ENCODE peak calls at places on chromosomes 4 and X, in nine cellular contexts. Z, M, D, S, N, I, A, B and U are unnamed samples.

GRCh38 chrX:68045008-68045577 is 388.2 kb downstream of the OPHN1 start:
- DNase-seq in Z (no peak), M (no peak), D (peak), S (no peak), N (no peak), I (no peak), A (no peak), B (no peak), U (no peak)

GRCh38 chr4:106201373-106201772 is 114.6 kb downstream of the TBCK start:
- DNase-seq in Z (peak), M (no peak), D (peak), S (no peak), N (no peak), I (no peak), A (peak), B (no peak), U (no peak)

GRCh38 chrX:120311632-120312000 is 355 bp upstream of the TMEM255A start:
- DNase-seq in Z (no peak), M (no peak), D (peak), S (no peak), N (no peak), I (no peak), A (no peak), B (no peak), U (no peak)

GRCh38 chr4:70992354-70992753 is 1.1 kb upstream of the DCK start:
- DNase-seq in Z (peak), M (no peak), D (no peak), S (no peak), N (no peak), I (no peak), A (no peak), B (no peak), U (no peak)

GRCh38 chr4:13700196-13701140 is 72.9 kb upstream of the BOD1L1 start:
- DNase-seq in Z (peak), M (peak), D (peak), S (no peak), N (no peak), I (no peak), A (peak), B (no peak), U (no peak)

GRCh38 chrX:41695464-41695863 is 6.7 kb downstream of the GPR34 start:
- DNase-seq in Z (no peak), M (no peak), D (peak), S (no peak), N (no peak), I (no peak), A (peak), B (no peak), U (no peak)

GRCh38 chrX:153662266-153662665 is 11.3 kb downstream of the PNCK start:
- DNase-seq in Z (no peak), M (peak), D (no peak), S (no peak), N (no peak), I (peak), A (peak), B (peak), U (peak)

GRCh38 chr4:112036881-112037280 is 108.4 kb upstream of the FAM241A start:
- DNase-seq in Z (no peak), M (no peak), D (no peak), S (no peak), N (no peak), I (no peak), A (no peak), B (no peak), U (no peak)

GRCh38 chr4:123785515-123785914 is 388.9 kb downstream of the SPRY1 start:
- DNase-seq in Z (peak), M (peak), D (peak), S (no peak), N (peak), I (no peak), A (peak), B (peak), U (no peak)

GRCh38 chr4:150310159-150310895 is 232.1 kb downstream of the DCLK2 start:
- DNase-seq in Z (peak), M (peak), D (peak), S (no peak), N (no peak), I (no peak), A (peak), B (no peak), U (no peak)

GRCh38 chr4:41883988-41884737 is 51.1 kb upstream of the TMEM33 start:
- DNase-seq in Z (no peak), M (no peak), D (no peak), S (no peak), N (no peak), I (no peak), A (no peak), B (no peak), U (no peak)

GRCh38 chrX:149512225-149512885 is 7.2 kb upstream of the IDS start:
- DNase-seq in Z (peak), M (peak), D (peak), S (peak), N (no peak), I (peak), A (peak), B (no peak), U (peak)

GRCh38 chr4:123346944-123347343 is 49.7 kb upstream of the SPRY1 start:
- DNase-seq in Z (no peak), M (no peak), D (no peak), S (no peak), N (no peak), I (no peak), A (no peak), B (no peak), U (no peak)

GRCh38 chr4:3867403-3868100 is 101.4 kb downstream of the ADRA2C start:
- DNase-seq in Z (no peak), M (no peak), D (no peak), S (no peak), N (no peak), I (no peak), A (no peak), B (peak), U (no peak)

GRCh38 chrX:123740006-123740405 is 7.2 kb upstream of the THOC2 start:
- DNase-seq in Z (no peak), M (no peak), D (no peak), S (peak), N (no peak), I (no peak), A (no peak), B (no peak), U (no peak)

GRCh38 chr4:41178372-41179085 is 35.8 kb downstream of the APBB2 start:
- DNase-seq in Z (peak), M (peak), D (peak), S (no peak), N (no peak), I (no peak), A (peak), B (no peak), U (no peak)

GRCh38 chr4:129429566-129430339 is 333.8 kb downstream of the C4orf33 start:
- DNase-seq in Z (peak), M (no peak), D (peak), S (no peak), N (no peak), I (no peak), A (no peak), B (no peak), U (no peak)

GRCh38 chrX:10769696-10770619 is 149.6 kb upstream of the MID1 start:
- DNase-seq in Z (no peak), M (peak), D (peak), S (no peak), N (no peak), I (no peak), A (peak), B (no peak), U (no peak)

GRCh38 chr4:124431663-124432192 is 280.8 kb downstream of the ANKRD50 start:
- DNase-seq in Z (no peak), M (no peak), D (peak), S (no peak), N (no peak), I (no peak), A (peak), B (no peak), U (no peak)

GRCh38 chrX:47101206-47101605 is 23.0 kb downstream of the RGN start:
- DNase-seq in Z (no peak), M (no peak), D (no peak), S (no peak), N (no peak), I (no peak), A (no peak), B (no peak), U (no peak)

GRCh38 chr4:20395160-20395773 is 143.6 kb downstream of the SLIT2 start:
- DNase-seq in Z (peak), M (no peak), D (peak), S (peak), N (peak), I (no peak), A (peak), B (no peak), U (no peak)

GRCh38 chrX:132488819-132489255 is at the start of gene MBNL3:
- DNase-seq in Z (peak), M (no peak), D (peak), S (no peak), N (no peak), I (peak), A (peak), B (no peak), U (peak)

GRCh38 chr4:16897991-16898827 is at the start of gene LDB2:
- DNase-seq in Z (no peak), M (peak), D (peak), S (no peak), N (peak), I (peak), A (peak), B (peak), U (peak)

GRCh38 chr4:163251204-163251603 is 81.2 kb downstream of the NPY1R start:
- DNase-seq in Z (no peak), M (no peak), D (no peak), S (no peak), N (no peak), I (no peak), A (no peak), B (no peak), U (no peak)

GRCh38 chr4:57093816-57094481 is 16.2 kb downstream of the IGFBP7 start:
- DNase-seq in Z (no peak), M (no peak), D (no peak), S (no peak), N (no peak), I (no peak), A (no peak), B (no peak), U (no peak)

GRCh38 chr4:7394681-7395451 is 39.9 kb downstream of the PSAPL1 start:
- DNase-seq in Z (no peak), M (no peak), D (no peak), S (peak), N (no peak), I (peak), A (no peak), B (no peak), U (peak)

GRCh38 chrX:38326086-38326485 is 1.2 kb downstream of the RPGR start:
- DNase-seq in Z (no peak), M (no peak), D (no peak), S (no peak), N (no peak), I (no peak), A (no peak), B (no peak), U (no peak)
- H3K4me3 ChIP-seq in Z (no peak), M (peak), D (peak), S (peak), N (peak), I (peak), A (peak), B (peak), U (peak)

GRCh38 chr4:98601719-98602118 is 56.7 kb downstream of the TSPAN5 start:
- DNase-seq in Z (peak), M (peak), D (no peak), S (no peak), N (no peak), I (no peak), A (peak), B (no peak), U (no peak)
- TF ChIP-seq CTCF in Z (peak), M (peak), D (no peak), S (no peak), N (no peak), I (no peak), A (peak), B (no peak), U (no peak)

GRCh38 chr4:186676531-186677158 is 47.0 kb downstream of the FAT1 start:
- DNase-seq in Z (peak), M (peak), D (peak), S (peak), N (no peak), I (no peak), A (peak), B (no peak), U (no peak)
- H3K4me3 ChIP-seq in Z (no peak), M (no peak), D (no peak), S (no peak), N (no peak), I (no peak), A (no peak), B (no peak), U (no peak)

GRCh38 chr4:181643466-181643865 is 599.7 kb upstream of the TENM3 start:
- DNase-seq in Z (no peak), M (no peak), D (no peak), S (no peak), N (no peak), I (no peak), A (no peak), B (no peak), U (no peak)

GRCh38 chr4:181647396-181648107 is 595.6 kb upstream of the TENM3 start:
- DNase-seq in Z (peak), M (peak), D (no peak), S (no peak), N (no peak), I (no peak), A (peak), B (no peak), U (no peak)

GRCh38 chr4:181650033-181650825 is 593.0 kb upstream of the TENM3 start:
- DNase-seq in Z (no peak), M (no peak), D (peak), S (no peak), N (no peak), I (no peak), A (peak), B (no peak), U (no peak)

GRCh38 chr4:181645489-181645888 is 597.7 kb upstream of the TENM3 start:
- DNase-seq in Z (no peak), M (no peak), D (peak), S (no peak), N (no peak), I (no peak), A (no peak), B (no peak), U (no peak)

DNA sequence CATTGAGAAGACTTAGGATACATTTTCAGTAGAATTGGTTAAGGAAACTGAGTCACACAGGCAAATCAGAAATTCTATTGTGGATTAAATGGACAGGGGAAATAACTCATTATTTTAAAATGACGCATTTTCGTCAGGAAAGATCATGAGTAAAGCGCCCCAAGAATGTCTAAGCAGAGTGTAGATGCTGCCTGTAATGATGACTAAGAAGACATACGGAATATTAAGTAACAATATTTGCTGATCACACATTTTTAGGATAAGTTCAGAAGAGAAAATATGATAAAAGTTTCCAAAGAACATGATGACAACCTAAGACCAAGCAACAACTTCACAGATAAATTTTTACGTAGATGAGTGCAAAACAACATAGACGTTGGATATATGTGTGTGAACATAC is 596.3 kb upstream of the TENM3 start:
- DNase-seq in Z (peak), M (peak), D (peak), S (no peak), N (no peak), I (no peak), A (peak), B (no peak), U (no peak)
- TF ChIP-seq CTCF in Z (no peak), M (no peak), D (no peak), S (no peak), N (no peak), I (no peak), A (no peak), B (no peak), U (no peak)

GRCh38 chrX:76428243-76429130 is 977 bp downstream of the MAGEE1 start:
- DNase-seq in Z (peak), M (no peak), D (no peak), S (no peak), N (no peak), I (peak), A (no peak), B (no peak), U (no peak)
- H3K4me3 ChIP-seq in Z (peak), M (peak), D (peak), S (peak), N (peak), I (peak), A (peak), B (peak), U (peak)

DNA sequence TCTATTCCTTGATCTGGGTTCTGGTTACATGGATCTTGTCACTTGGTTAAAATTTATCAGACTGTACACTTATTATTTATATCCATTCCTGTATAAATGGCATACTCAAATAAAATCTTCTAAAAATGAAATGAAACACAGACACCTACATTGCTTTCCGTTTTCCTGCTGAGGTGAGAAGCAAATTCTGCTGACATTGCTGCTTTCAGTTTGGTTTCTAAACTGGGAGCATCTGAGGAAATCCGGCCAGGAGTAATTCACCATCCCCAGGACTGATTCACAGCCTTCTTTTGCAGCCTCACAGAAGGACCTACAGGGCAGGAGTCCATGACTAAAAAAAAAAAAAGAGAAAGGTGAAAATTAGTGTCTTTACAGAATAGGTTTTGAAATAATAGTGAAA is 93.6 kb downstream of the CORIN start:
- DNase-seq in Z (peak), M (no peak), D (no peak), S (no peak), N (no peak), I (no peak), A (peak), B (no peak), U (no peak)
- TF ChIP-seq CTCF in Z (no peak), M (no peak), D (no peak), S (no peak), N (no peak), I (no peak), A (no peak), B (no peak), U (no peak)

GRCh38 chr4:26204249-26204825 is 116.5 kb upstream of the RBPJ start:
- DNase-seq in Z (no peak), M (no peak), D (no peak), S (no peak), N (no peak), I (no peak), A (no peak), B (no peak), U (no peak)
- H3K4me3 ChIP-seq in Z (no peak), M (no peak), D (no peak), S (no peak), N (no peak), I (no peak), A (no peak), B (no peak), U (no peak)

DNA sequence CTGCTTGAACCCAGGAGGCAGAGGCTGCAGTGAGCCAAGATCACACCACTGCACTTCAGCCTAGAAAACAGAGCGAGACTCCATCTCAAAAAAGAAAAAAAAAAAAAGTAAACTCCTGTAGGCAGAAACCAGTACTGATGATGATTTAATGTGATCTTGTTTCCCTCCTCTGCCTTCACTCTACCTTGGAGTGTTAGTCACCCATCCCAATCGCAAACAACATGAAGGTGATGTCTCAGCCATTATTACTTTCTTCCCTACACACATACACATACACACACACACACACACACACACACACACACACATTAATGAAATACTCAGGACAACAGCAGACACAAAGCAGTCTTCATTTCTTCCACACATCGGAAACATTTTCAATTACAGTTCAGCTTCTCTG is 15.6 kb downstream of the XKRX start:
- DNase-seq in Z (no peak), M (no peak), D (no peak), S (no peak), N (no peak), I (no peak), A (no peak), B (no peak), U (no peak)
- TF ChIP-seq CTCF in Z (no peak), M (no peak), D (no peak), S (no peak), N (no peak), I (no peak), A (no peak), B (no peak), U (no peak)

DNA sequence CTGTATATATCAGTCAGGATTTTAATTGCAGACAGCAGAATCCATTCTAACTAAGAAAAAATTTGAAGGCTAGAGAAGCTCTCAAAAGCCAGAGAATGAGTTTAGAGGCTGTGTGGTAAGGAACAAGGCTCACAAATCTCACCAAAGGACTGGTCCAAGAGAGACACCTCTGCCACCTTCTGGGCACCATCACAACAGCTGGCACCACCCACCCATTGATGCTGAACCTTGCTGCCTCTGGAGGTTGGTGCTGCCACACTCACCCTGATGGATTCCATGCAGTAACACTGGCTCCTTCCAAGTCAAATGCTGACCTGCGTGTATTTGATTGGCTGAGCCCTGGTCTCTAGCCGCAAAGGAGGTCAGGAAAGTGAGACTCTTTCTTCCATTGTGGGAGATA is 100.8 kb downstream of the BEND2 start:
- DNase-seq in Z (no peak), M (no peak), D (no peak), S (no peak), N (no peak), I (no peak), A (no peak), B (no peak), U (no peak)
- H3K4me3 ChIP-seq in Z (no peak), M (no peak), D (no peak), S (no peak), N (no peak), I (no peak), A (no peak), B (no peak), U (no peak)

DNA sequence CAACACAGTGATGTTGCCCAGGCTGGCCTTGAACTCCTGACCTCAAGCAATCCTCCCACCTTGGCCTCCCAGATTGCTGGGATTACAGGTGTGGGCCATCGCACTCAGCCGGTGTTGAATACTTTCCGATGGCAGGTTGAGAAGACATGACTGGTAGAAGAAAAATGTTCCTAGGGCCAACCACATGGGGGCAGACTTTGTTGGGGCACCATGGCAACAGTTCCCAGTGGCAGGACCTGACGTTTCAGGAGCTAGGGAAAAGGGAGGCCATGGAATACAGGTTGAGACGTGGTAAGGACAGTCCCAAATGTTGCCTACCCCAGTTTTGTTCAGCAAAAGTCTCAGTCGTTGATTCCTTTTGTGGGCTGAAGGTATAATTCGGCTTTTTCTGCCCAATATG is 134.6 kb downstream of the ASMT start:
- DNase-seq in Z (no peak), M (no peak), D (no peak), S (no peak), N (no peak), I (no peak), A (no peak), B (no peak), U (no peak)
- TF ChIP-seq CTCF in Z (no peak), M (no peak), D (no peak), S (no peak), N (peak), I (no peak), A (no peak), B (no peak), U (no peak)